ENCODE peak calls at places on chromosomes 1 and 21, in seven cellular contexts. One of them, this sample, is unnamed. For H3K4me1, the result is how much of the 10 kb centered on the place peaks cover.

GRCh38 chr1:182484531-182485257 is 34.7 kb downstream of the RGSL1 start:
- DNase-seq in CD8-positive, alpha-beta T cell: no peak
- DNase-seq in SJSA1: no peak
- DNase-seq in adrenal gland: no peak
- DNase-seq in heart left ventricle: no peak
- DNase-seq in right cardiac atrium: no peak
- DNase-seq in cardiac muscle cell: no peak
- DNase-seq in this sample: no peak

GRCh38 chr1:84724128-84724860 is 34.0 kb upstream of the SSX2IP start:
- DNase-seq in CD8-positive, alpha-beta T cell: peak
- DNase-seq in SJSA1: no peak
- DNase-seq in adrenal gland: no peak
- DNase-seq in heart left ventricle: no peak
- DNase-seq in right cardiac atrium: peak
- DNase-seq in cardiac muscle cell: no peak
- DNase-seq in this sample: no peak

GRCh38 chr21:46617267-46618051 is 12.6 kb upstream of the S100B start:
- DNase-seq in CD8-positive, alpha-beta T cell: no peak
- DNase-seq in SJSA1: peak
- DNase-seq in adrenal gland: no peak
- DNase-seq in heart left ventricle: no peak
- DNase-seq in right cardiac atrium: no peak
- DNase-seq in cardiac muscle cell: no peak
- DNase-seq in this sample: peak

GRCh38 chr1:193471981-193472380 is 285.6 kb upstream of the B3GALT2 start:
- DNase-seq in CD8-positive, alpha-beta T cell: no peak
- DNase-seq in SJSA1: no peak
- DNase-seq in adrenal gland: no peak
- DNase-seq in heart left ventricle: no peak
- DNase-seq in right cardiac atrium: no peak
- DNase-seq in cardiac muscle cell: no peak
- DNase-seq in this sample: no peak

GRCh38 chr21:42513151-42513984 is at the start of gene SLC37A1:
- DNase-seq in CD8-positive, alpha-beta T cell: peak
- DNase-seq in SJSA1: no peak
- DNase-seq in adrenal gland: no peak
- DNase-seq in heart left ventricle: no peak
- DNase-seq in right cardiac atrium: peak
- DNase-seq in cardiac muscle cell: peak
- DNase-seq in this sample: no peak

GRCh38 chr1:20657024-20657423 is 4.1 kb downstream of the DDOST start:
- DNase-seq in CD8-positive, alpha-beta T cell: no peak
- DNase-seq in SJSA1: no peak
- DNase-seq in adrenal gland: no peak
- DNase-seq in heart left ventricle: no peak
- DNase-seq in right cardiac atrium: peak
- DNase-seq in cardiac muscle cell: no peak
- DNase-seq in this sample: no peak

GRCh38 chr1:237507005-237507404 is 383.7 kb downstream of the ZP4 start:
- DNase-seq in CD8-positive, alpha-beta T cell: no peak
- DNase-seq in SJSA1: no peak
- DNase-seq in adrenal gland: no peak
- DNase-seq in heart left ventricle: no peak
- DNase-seq in right cardiac atrium: no peak
- DNase-seq in cardiac muscle cell: no peak
- DNase-seq in this sample: no peak

GRCh38 chr21:43865471-43866181 is 603 bp downstream of the AGPAT3 start:
- DNase-seq in CD8-positive, alpha-beta T cell: peak
- DNase-seq in SJSA1: peak
- DNase-seq in adrenal gland: peak
- DNase-seq in heart left ventricle: peak
- DNase-seq in right cardiac atrium: peak
- DNase-seq in cardiac muscle cell: peak
- DNase-seq in this sample: peak

GRCh38 chr1:151593651-151594625 is 17.9 kb upstream of the SNX27 start:
- DNase-seq in CD8-positive, alpha-beta T cell: peak
- DNase-seq in SJSA1: peak
- DNase-seq in adrenal gland: peak
- DNase-seq in heart left ventricle: peak
- DNase-seq in right cardiac atrium: peak
- DNase-seq in cardiac muscle cell: peak
- DNase-seq in this sample: peak

GRCh38 chr1:39996396-39997004 is 41.6 kb downstream of the MFSD2A start:
- DNase-seq in CD8-positive, alpha-beta T cell: no peak
- DNase-seq in SJSA1: no peak
- DNase-seq in adrenal gland: no peak
- DNase-seq in heart left ventricle: no peak
- DNase-seq in right cardiac atrium: no peak
- DNase-seq in cardiac muscle cell: no peak
- DNase-seq in this sample: no peak

GRCh38 chr1:85623061-85623471 is 42.5 kb downstream of the CCN1 start:
- DNase-seq in CD8-positive, alpha-beta T cell: no peak
- DNase-seq in SJSA1: peak
- DNase-seq in adrenal gland: no peak
- DNase-seq in heart left ventricle: no peak
- DNase-seq in right cardiac atrium: no peak
- DNase-seq in cardiac muscle cell: no peak
- DNase-seq in this sample: peak

GRCh38 chr1:203173566-203173965 is 2.1 kb downstream of the MYBPH start:
- DNase-seq in CD8-positive, alpha-beta T cell: no peak
- DNase-seq in SJSA1: no peak
- DNase-seq in adrenal gland: no peak
- DNase-seq in heart left ventricle: no peak
- DNase-seq in right cardiac atrium: no peak
- DNase-seq in cardiac muscle cell: no peak
- DNase-seq in this sample: no peak

GRCh38 chr1:30665621-30666020 is 57.8 kb downstream of the MATN1 start:
- DNase-seq in CD8-positive, alpha-beta T cell: no peak
- DNase-seq in SJSA1: no peak
- DNase-seq in adrenal gland: no peak
- DNase-seq in heart left ventricle: no peak
- DNase-seq in right cardiac atrium: no peak
- DNase-seq in cardiac muscle cell: no peak
- DNase-seq in this sample: no peak

GRCh38 chr1:151175036-151175741 is 592 bp downstream of the TMOD4 start:
- DNase-seq in CD8-positive, alpha-beta T cell: no peak
- DNase-seq in SJSA1: no peak
- DNase-seq in adrenal gland: no peak
- DNase-seq in heart left ventricle: peak
- DNase-seq in right cardiac atrium: peak
- DNase-seq in cardiac muscle cell: no peak
- DNase-seq in this sample: peak

GRCh38 chr1:238606457-238606856 is 715.7 kb upstream of the ZP4 start:
- DNase-seq in CD8-positive, alpha-beta T cell: no peak
- DNase-seq in SJSA1: no peak
- DNase-seq in adrenal gland: no peak
- DNase-seq in heart left ventricle: no peak
- DNase-seq in right cardiac atrium: no peak
- DNase-seq in cardiac muscle cell: no peak
- DNase-seq in this sample: peak

GRCh38 chr1:238608139-238608538 is 717.4 kb upstream of the ZP4 start:
- DNase-seq in CD8-positive, alpha-beta T cell: no peak
- DNase-seq in SJSA1: no peak
- DNase-seq in adrenal gland: no peak
- DNase-seq in heart left ventricle: no peak
- DNase-seq in right cardiac atrium: no peak
- DNase-seq in cardiac muscle cell: no peak
- DNase-seq in this sample: no peak

DNA sequence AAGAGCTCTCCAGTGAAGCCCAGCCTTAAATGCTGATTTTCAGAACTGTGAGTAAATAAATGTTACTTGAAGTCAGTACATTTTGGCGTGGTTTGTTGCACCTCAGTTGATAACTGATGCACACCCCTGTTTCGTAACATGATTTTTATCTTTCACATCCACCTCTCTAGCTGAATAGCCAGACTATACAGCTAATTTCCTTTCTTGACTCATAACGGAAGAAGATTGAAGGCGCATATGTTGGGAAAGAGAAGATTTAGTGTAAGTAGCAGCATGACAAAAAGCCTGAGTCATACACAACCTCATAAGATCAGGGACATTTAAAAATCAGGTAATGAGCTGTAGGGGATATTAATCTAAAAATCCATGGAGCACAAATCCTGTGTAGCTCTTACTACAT is 716.2 kb upstream of the ZP4 start:
- DNase-seq in CD8-positive, alpha-beta T cell: no peak
- DNase-seq in SJSA1: no peak
- DNase-seq in adrenal gland: no peak
- DNase-seq in heart left ventricle: no peak
- DNase-seq in right cardiac atrium: no peak
- DNase-seq in cardiac muscle cell: no peak
- DNase-seq in this sample: no peak
- H3K4me1 ChIP-seq in CD8-positive, alpha-beta T cell: under half
- H3K4me1 ChIP-seq in SJSA1: under half
- H3K4me1 ChIP-seq in adrenal gland: under half
- H3K4me1 ChIP-seq in heart left ventricle: under half
- H3K4me1 ChIP-seq in right cardiac atrium: under half
- H3K4me1 ChIP-seq in cardiac muscle cell: under half
- H3K4me1 ChIP-seq in this sample: under half

GRCh38 chr1:164780863-164781262 is 221.9 kb downstream of the PBX1 start:
- DNase-seq in CD8-positive, alpha-beta T cell: no peak
- DNase-seq in SJSA1: peak
- DNase-seq in adrenal gland: peak
- DNase-seq in heart left ventricle: peak
- DNase-seq in right cardiac atrium: no peak
- DNase-seq in cardiac muscle cell: no peak
- DNase-seq in this sample: peak
- H3K4me1 ChIP-seq in CD8-positive, alpha-beta T cell: under half
- H3K4me1 ChIP-seq in SJSA1: under half
- H3K4me1 ChIP-seq in adrenal gland: under half
- H3K4me1 ChIP-seq in heart left ventricle: under half
- H3K4me1 ChIP-seq in right cardiac atrium: under half
- H3K4me1 ChIP-seq in cardiac muscle cell: half or more
- H3K4me1 ChIP-seq in this sample: under half

GRCh38 chr1:161088587-161089110 is 709 bp downstream of the NECTIN4 start:
- DNase-seq in CD8-positive, alpha-beta T cell: no peak
- DNase-seq in SJSA1: no peak
- DNase-seq in adrenal gland: no peak
- DNase-seq in heart left ventricle: no peak
- DNase-seq in right cardiac atrium: no peak
- DNase-seq in cardiac muscle cell: no peak
- DNase-seq in this sample: no peak
- H3K4me1 ChIP-seq in CD8-positive, alpha-beta T cell: under half
- H3K4me1 ChIP-seq in SJSA1: under half
- H3K4me1 ChIP-seq in adrenal gland: under half
- H3K4me1 ChIP-seq in heart left ventricle: under half
- H3K4me1 ChIP-seq in right cardiac atrium: under half
- H3K4me1 ChIP-seq in cardiac muscle cell: under half
- H3K4me1 ChIP-seq in this sample: under half

GRCh38 chr1:230569201-230569600 is 73.1 kb upstream of the COG2 start:
- DNase-seq in CD8-positive, alpha-beta T cell: no peak
- DNase-seq in SJSA1: no peak
- DNase-seq in adrenal gland: no peak
- DNase-seq in heart left ventricle: no peak
- DNase-seq in right cardiac atrium: no peak
- DNase-seq in cardiac muscle cell: no peak
- DNase-seq in this sample: no peak
- H3K4me1 ChIP-seq in CD8-positive, alpha-beta T cell: under half
- H3K4me1 ChIP-seq in SJSA1: under half
- H3K4me1 ChIP-seq in adrenal gland: under half
- H3K4me1 ChIP-seq in heart left ventricle: under half
- H3K4me1 ChIP-seq in right cardiac atrium: under half
- H3K4me1 ChIP-seq in cardiac muscle cell: under half
- H3K4me1 ChIP-seq in this sample: under half

DNA sequence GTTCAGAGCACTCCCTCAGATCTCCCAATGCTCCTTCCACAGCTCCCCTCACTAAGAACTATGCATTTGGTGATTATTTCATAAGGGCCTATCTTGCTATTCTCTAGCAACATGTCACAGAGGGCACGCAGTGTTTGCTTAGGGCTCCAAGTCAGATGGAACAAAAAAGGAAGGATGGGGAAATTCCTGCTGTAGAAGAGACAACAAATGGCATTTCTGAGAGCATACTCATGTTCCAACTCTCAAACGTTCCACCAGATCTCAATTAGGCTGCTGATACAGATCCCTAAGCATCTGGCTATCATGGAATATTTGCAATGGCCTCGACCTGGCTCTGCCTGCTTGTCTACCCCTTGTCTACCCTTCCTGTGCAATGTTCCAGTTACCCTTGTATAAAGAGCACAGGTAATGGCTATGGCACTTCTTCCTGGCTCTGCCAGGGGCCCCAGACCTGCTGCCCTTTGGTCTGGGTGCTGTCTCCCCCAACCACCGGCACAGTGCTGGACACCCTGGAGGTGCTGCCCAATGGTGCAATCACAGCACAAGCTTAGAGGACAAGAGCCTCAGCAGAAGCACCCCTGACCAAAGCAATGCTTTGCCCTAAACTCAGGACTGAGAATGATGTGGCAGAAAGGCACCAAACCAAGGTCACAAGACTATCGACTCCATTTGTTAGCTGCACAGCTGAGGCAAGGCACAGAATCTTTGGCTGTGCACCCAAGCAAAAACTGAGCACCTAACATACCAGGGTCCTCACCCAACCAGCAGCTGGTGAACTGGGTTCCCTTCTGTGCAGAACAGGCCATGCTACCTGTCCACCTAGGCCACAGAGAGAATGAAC is 3.6 kb downstream of the PARP1 start:
- DNase-seq in CD8-positive, alpha-beta T cell: no peak
- DNase-seq in SJSA1: no peak
- DNase-seq in adrenal gland: no peak
- DNase-seq in heart left ventricle: no peak
- DNase-seq in right cardiac atrium: no peak
- DNase-seq in cardiac muscle cell: no peak
- DNase-seq in this sample: peak
- H3K4me1 ChIP-seq in CD8-positive, alpha-beta T cell: under half
- H3K4me1 ChIP-seq in SJSA1: under half
- H3K4me1 ChIP-seq in adrenal gland: under half
- H3K4me1 ChIP-seq in heart left ventricle: under half
- H3K4me1 ChIP-seq in right cardiac atrium: under half
- H3K4me1 ChIP-seq in cardiac muscle cell: half or more
- H3K4me1 ChIP-seq in this sample: under half

DNA sequence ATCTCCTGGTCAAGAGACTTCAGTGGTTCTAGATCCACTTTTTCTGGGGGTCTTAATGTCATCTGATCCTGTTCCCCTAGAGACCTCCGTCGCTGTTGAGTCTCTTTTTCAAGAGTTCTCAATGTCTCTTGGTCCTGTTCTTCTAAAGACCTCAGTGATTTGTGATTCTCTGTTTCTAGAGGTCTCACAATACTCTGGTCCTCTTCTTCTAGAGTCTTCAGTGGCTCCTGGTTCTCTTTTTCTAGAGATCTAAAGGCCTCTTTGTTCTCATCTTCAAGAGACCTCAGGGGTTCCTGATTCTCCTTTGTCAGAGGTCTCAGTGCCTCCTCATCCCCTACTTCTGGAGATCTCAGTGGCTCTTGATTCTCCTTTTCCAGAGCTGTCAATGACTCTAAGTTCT is 5.4 kb downstream of the NES start:
- DNase-seq in CD8-positive, alpha-beta T cell: no peak
- DNase-seq in SJSA1: no peak
- DNase-seq in adrenal gland: no peak
- DNase-seq in heart left ventricle: no peak
- DNase-seq in right cardiac atrium: no peak
- DNase-seq in cardiac muscle cell: no peak
- DNase-seq in this sample: no peak
- H3K4me1 ChIP-seq in CD8-positive, alpha-beta T cell: under half
- H3K4me1 ChIP-seq in SJSA1: under half
- H3K4me1 ChIP-seq in adrenal gland: under half
- H3K4me1 ChIP-seq in heart left ventricle: half or more
- H3K4me1 ChIP-seq in right cardiac atrium: under half
- H3K4me1 ChIP-seq in cardiac muscle cell: half or more
- H3K4me1 ChIP-seq in this sample: under half